ENCODE peak calls at places on chromosomes 4 and X, in five cellular contexts. One of them, this sample, is unnamed.

GRCh38 chrX:10085223-10085622 is 71.6 kb upstream of the CLCN4 start:
- ATAC-seq in T-cell: peak; percentile 72
- ATAC-seq in aorta: no peak
- ATAC-seq in stimulated activated naive CD8-positive, alpha-beta T cell treated with anti-CD3 and anti-CD28 coated beads, Interleukin-15, amount 100 ng/mL, for 72 hours: peak; percentile 83
- ATAC-seq in HCT116: no peak
- ATAC-seq in this sample: peak; percentile 58

GRCh38 chrX:71909956-71910355 is 689 bp upstream of the NHSL2 start:
- ATAC-seq in T-cell: no peak
- ATAC-seq in aorta: no peak
- ATAC-seq in stimulated activated naive CD8-positive, alpha-beta T cell treated with anti-CD3 and anti-CD28 coated beads, Interleukin-15, amount 100 ng/mL, for 72 hours: no peak
- ATAC-seq in HCT116: peak; percentile 63
- ATAC-seq in this sample: no peak

GRCh38 chr4:105896984-105897760 is 1.9 kb downstream of the NPNT start:
- ATAC-seq in T-cell: no peak
- ATAC-seq in aorta: no peak
- ATAC-seq in stimulated activated naive CD8-positive, alpha-beta T cell treated with anti-CD3 and anti-CD28 coated beads, Interleukin-15, amount 100 ng/mL, for 72 hours: no peak
- ATAC-seq in HCT116: no peak
- ATAC-seq in this sample: no peak

GRCh38 chr4:89358935-89359364 is 51.4 kb upstream of the GPRIN3 start:
- ATAC-seq in T-cell: no peak
- ATAC-seq in aorta: no peak
- ATAC-seq in stimulated activated naive CD8-positive, alpha-beta T cell treated with anti-CD3 and anti-CD28 coated beads, Interleukin-15, amount 100 ng/mL, for 72 hours: no peak
- ATAC-seq in HCT116: no peak
- ATAC-seq in this sample: no peak

GRCh38 chr4:104868942-104869341 is 277.7 kb upstream of the TET2 start:
- ATAC-seq in T-cell: no peak
- ATAC-seq in aorta: no peak
- ATAC-seq in stimulated activated naive CD8-positive, alpha-beta T cell treated with anti-CD3 and anti-CD28 coated beads, Interleukin-15, amount 100 ng/mL, for 72 hours: no peak
- ATAC-seq in HCT116: no peak
- ATAC-seq in this sample: no peak

GRCh38 chr4:142030010-142030409 is 393.6 kb downstream of the IL15 start:
- ATAC-seq in T-cell: no peak
- ATAC-seq in aorta: no peak
- ATAC-seq in stimulated activated naive CD8-positive, alpha-beta T cell treated with anti-CD3 and anti-CD28 coated beads, Interleukin-15, amount 100 ng/mL, for 72 hours: no peak
- ATAC-seq in HCT116: no peak
- ATAC-seq in this sample: no peak

GRCh38 chr4:76376534-76376933 is 44.4 kb downstream of the CCDC158 start:
- ATAC-seq in T-cell: no peak
- ATAC-seq in aorta: no peak
- ATAC-seq in stimulated activated naive CD8-positive, alpha-beta T cell treated with anti-CD3 and anti-CD28 coated beads, Interleukin-15, amount 100 ng/mL, for 72 hours: no peak
- ATAC-seq in HCT116: no peak
- ATAC-seq in this sample: no peak

GRCh38 chr4:141870152-141870551 is 233.8 kb downstream of the IL15 start:
- ATAC-seq in T-cell: no peak
- ATAC-seq in aorta: no peak
- ATAC-seq in stimulated activated naive CD8-positive, alpha-beta T cell treated with anti-CD3 and anti-CD28 coated beads, Interleukin-15, amount 100 ng/mL, for 72 hours: no peak
- ATAC-seq in HCT116: no peak
- ATAC-seq in this sample: no peak

GRCh38 chr4:151430737-151431457 is 21.9 kb downstream of the FHIP1A start:
- ATAC-seq in T-cell: no peak
- ATAC-seq in aorta: no peak
- ATAC-seq in stimulated activated naive CD8-positive, alpha-beta T cell treated with anti-CD3 and anti-CD28 coated beads, Interleukin-15, amount 100 ng/mL, for 72 hours: no peak
- ATAC-seq in HCT116: no peak
- ATAC-seq in this sample: no peak

GRCh38 chrX:56499372-56499771 is 64.1 kb upstream of the UBQLN2 start:
- ATAC-seq in T-cell: no peak
- ATAC-seq in aorta: no peak
- ATAC-seq in stimulated activated naive CD8-positive, alpha-beta T cell treated with anti-CD3 and anti-CD28 coated beads, Interleukin-15, amount 100 ng/mL, for 72 hours: no peak
- ATAC-seq in HCT116: no peak
- ATAC-seq in this sample: no peak

GRCh38 chr4:68865178-68865638 is 49.4 kb downstream of the UGT2B10 start:
- ATAC-seq in T-cell: no peak
- ATAC-seq in aorta: no peak
- ATAC-seq in stimulated activated naive CD8-positive, alpha-beta T cell treated with anti-CD3 and anti-CD28 coated beads, Interleukin-15, amount 100 ng/mL, for 72 hours: no peak
- ATAC-seq in HCT116: no peak
- ATAC-seq in this sample: no peak

GRCh38 chr4:109389367-109390118 is 44.1 kb upstream of the SEC24B start:
- ATAC-seq in T-cell: no peak
- ATAC-seq in aorta: no peak
- ATAC-seq in stimulated activated naive CD8-positive, alpha-beta T cell treated with anti-CD3 and anti-CD28 coated beads, Interleukin-15, amount 100 ng/mL, for 72 hours: no peak
- ATAC-seq in HCT116: no peak
- ATAC-seq in this sample: no peak

GRCh38 chrX:39704590-39704989 is 393.2 kb downstream of the BCOR start:
- ATAC-seq in T-cell: no peak
- ATAC-seq in aorta: no peak
- ATAC-seq in stimulated activated naive CD8-positive, alpha-beta T cell treated with anti-CD3 and anti-CD28 coated beads, Interleukin-15, amount 100 ng/mL, for 72 hours: no peak
- ATAC-seq in HCT116: no peak
- ATAC-seq in this sample: no peak

GRCh38 chrX:15758140-15758539 is 20.1 kb downstream of the CA5B start:
- ATAC-seq in T-cell: peak; percentile 83
- ATAC-seq in aorta: no peak
- ATAC-seq in stimulated activated naive CD8-positive, alpha-beta T cell treated with anti-CD3 and anti-CD28 coated beads, Interleukin-15, amount 100 ng/mL, for 72 hours: peak; percentile 60
- ATAC-seq in HCT116: no peak
- ATAC-seq in this sample: no peak

GRCh38 chr4:120395746-120396145 is 329.1 kb upstream of the MAD2L1 start:
- ATAC-seq in T-cell: no peak
- ATAC-seq in aorta: no peak
- ATAC-seq in stimulated activated naive CD8-positive, alpha-beta T cell treated with anti-CD3 and anti-CD28 coated beads, Interleukin-15, amount 100 ng/mL, for 72 hours: no peak
- ATAC-seq in HCT116: no peak
- ATAC-seq in this sample: no peak

GRCh38 chr4:161522031-161522430 is 641.8 kb downstream of the FSTL5 start:
- ATAC-seq in T-cell: no peak
- ATAC-seq in aorta: no peak
- ATAC-seq in stimulated activated naive CD8-positive, alpha-beta T cell treated with anti-CD3 and anti-CD28 coated beads, Interleukin-15, amount 100 ng/mL, for 72 hours: no peak
- ATAC-seq in HCT116: no peak
- ATAC-seq in this sample: no peak

GRCh38 chr4:170698334-170698733 is 608.6 kb upstream of the AADAT start:
- ATAC-seq in T-cell: no peak
- ATAC-seq in aorta: no peak
- ATAC-seq in stimulated activated naive CD8-positive, alpha-beta T cell treated with anti-CD3 and anti-CD28 coated beads, Interleukin-15, amount 100 ng/mL, for 72 hours: no peak
- ATAC-seq in HCT116: no peak
- ATAC-seq in this sample: no peak

GRCh38 chr4:15253346-15253745 is 174.5 kb upstream of the C1QTNF7 start:
- ATAC-seq in T-cell: no peak
- ATAC-seq in aorta: no peak
- ATAC-seq in stimulated activated naive CD8-positive, alpha-beta T cell treated with anti-CD3 and anti-CD28 coated beads, Interleukin-15, amount 100 ng/mL, for 72 hours: no peak
- ATAC-seq in HCT116: no peak
- ATAC-seq in this sample: no peak

GRCh38 chr4:110613710-110614109 is 9.2 kb downstream of the PITX2 start:
- ATAC-seq in T-cell: no peak
- ATAC-seq in aorta: no peak
- ATAC-seq in stimulated activated naive CD8-positive, alpha-beta T cell treated with anti-CD3 and anti-CD28 coated beads, Interleukin-15, amount 100 ng/mL, for 72 hours: no peak
- ATAC-seq in HCT116: no peak
- ATAC-seq in this sample: no peak

This sample was measured in activated T-helper 17 cell treated with anti-CD3 and anti-CD28 coated beads, Interleukin-2, amount 50 U/mL, for 72 hours.